ENCODE peak calls at places on chromosomes 3 and 15, in five cellular contexts. O, X, J, Y and E are unnamed samples.

GRCh38 chr3:142028174-142028833 is 121.0 kb downstream of the TFDP2 start:
- DNase-seq in O (peak), X (peak), J (no peak), Y (no peak), E (peak)

GRCh38 chr3:38707730-38708129 is 58.2 kb upstream of the SCN5A start:
- DNase-seq in O (no peak), X (peak), J (no peak), Y (no peak), E (no peak)

GRCh38 chr3:44902628-44903027 is 28.2 kb downstream of the TGM4 start:
- DNase-seq in O (no peak), X (no peak), J (no peak), Y (no peak), E (peak)

GRCh38 chr15:27059610-27060202 is 88.7 kb downstream of the GABRG3 start:
- DNase-seq in O (peak), X (peak), J (no peak), Y (no peak), E (peak)

GRCh38 chr15:31563421-31563820 is 236.8 kb downstream of the KLF13 start:
- DNase-seq in O (no peak), X (no peak), J (no peak), Y (no peak), E (no peak)

GRCh38 chr15:83734487-83734886 is 80.6 kb downstream of the ADAMTSL3 start:
- DNase-seq in O (no peak), X (peak), J (no peak), Y (no peak), E (no peak)

GRCh38 chr15:67783303-67783702 is 42.0 kb upstream of the SKOR1 start:
- DNase-seq in O (no peak), X (no peak), J (no peak), Y (no peak), E (no peak)

GRCh38 chr3:50607271-50608091 is 4.1 kb downstream of the CISH start:
- DNase-seq in O (no peak), X (no peak), J (peak), Y (no peak), E (no peak)

GRCh38 chr15:69585937-69586336 is 133.3 kb downstream of the RPLP1 start:
- DNase-seq in O (no peak), X (no peak), J (no peak), Y (no peak), E (no peak)

GRCh38 chr3:50627407-50628051 is 10.6 kb downstream of the MAPKAPK3 start:
- DNase-seq in O (peak), X (peak), J (peak), Y (peak), E (peak)

DNA sequence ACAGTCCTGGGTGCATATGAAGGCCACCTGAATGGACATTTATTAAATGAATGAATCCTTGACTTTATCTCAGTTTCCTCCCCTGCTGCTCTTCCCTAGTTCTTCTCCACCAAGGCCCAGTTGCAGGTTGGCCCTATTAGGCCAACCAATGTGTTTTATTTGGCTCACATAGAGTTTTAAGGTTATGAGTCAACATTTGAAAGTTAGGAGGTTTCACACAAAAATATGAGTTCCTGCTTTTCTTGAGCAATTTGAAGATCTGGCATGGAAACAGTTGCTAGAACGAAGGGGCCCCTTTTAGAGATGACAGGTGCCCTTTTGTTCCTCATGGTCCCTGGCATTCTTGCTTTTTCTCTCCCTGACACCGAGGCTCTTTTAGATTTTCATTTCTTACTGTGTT is 83.0 kb upstream of the PDZRN3 start:
- DNase-seq in O (no peak), X (peak), J (no peak), Y (no peak), E (peak)
- H3K4me3 ChIP-seq in O (no peak), X (no peak), J (no peak), Y (no peak), E (no peak)

GRCh38 chr3:138861755-138862333 is 27.1 kb upstream of the PIK3CB start:
- DNase-seq in O (no peak), X (peak), J (no peak), Y (no peak), E (peak)

GRCh38 chr3:138867996-138868395 is 33.3 kb upstream of the PIK3CB start:
- DNase-seq in O (no peak), X (no peak), J (no peak), Y (no peak), E (no peak)

GRCh38 chr3:138863776-138864113 is 29.0 kb upstream of the PIK3CB start:
- DNase-seq in O (no peak), X (no peak), J (no peak), Y (no peak), E (no peak)

GRCh38 chr3:138862924-138863775 is 28.4 kb upstream of the PIK3CB start:
- DNase-seq in O (no peak), X (peak), J (no peak), Y (no peak), E (peak)

GRCh38 chr3:138862531-138862923 is 27.8 kb upstream of the PIK3CB start:
- DNase-seq in O (no peak), X (peak), J (no peak), Y (no peak), E (no peak)
- H3K4me3 ChIP-seq in O (no peak), X (no peak), J (peak), Y (no peak), E (no peak)

DNA sequence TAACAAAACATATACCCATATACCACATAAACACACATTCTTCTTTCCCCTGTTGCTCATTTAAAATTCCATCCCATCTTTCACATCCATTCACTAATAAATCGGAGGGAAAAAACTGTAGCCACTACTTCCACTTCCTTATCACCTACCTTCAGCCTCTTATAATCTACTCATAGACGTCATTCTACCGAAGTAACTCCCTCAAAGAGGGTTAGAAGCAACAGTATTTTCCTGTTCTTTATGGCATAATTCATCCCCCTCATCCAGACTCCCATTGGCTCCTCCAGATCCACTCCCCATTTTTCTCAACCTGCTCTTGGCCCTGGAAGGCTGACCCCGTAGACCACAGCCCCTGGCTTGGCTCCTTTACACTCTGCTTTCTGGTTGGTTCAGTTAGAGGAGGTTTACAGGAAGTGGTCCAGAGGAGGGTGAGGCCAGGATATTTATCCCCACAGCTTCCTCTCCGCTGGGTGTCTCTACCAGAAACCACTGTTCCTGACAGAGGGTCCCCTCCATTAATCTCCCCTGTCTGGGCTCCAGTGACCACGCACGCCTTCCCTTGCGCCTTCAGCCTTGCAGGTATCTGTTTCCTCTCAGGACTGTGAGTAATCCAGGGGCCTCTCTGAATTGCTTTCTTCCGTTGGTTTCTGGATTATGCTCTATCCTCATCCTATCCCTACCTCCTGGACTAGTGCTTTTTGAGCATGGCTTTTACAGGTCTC is 46.2 kb downstream of the FMN1 start:
- DNase-seq in O (no peak), X (no peak), J (no peak), Y (no peak), E (no peak)
- H3K4me3 ChIP-seq in O (peak), X (no peak), J (no peak), Y (no peak), E (no peak)

DNA sequence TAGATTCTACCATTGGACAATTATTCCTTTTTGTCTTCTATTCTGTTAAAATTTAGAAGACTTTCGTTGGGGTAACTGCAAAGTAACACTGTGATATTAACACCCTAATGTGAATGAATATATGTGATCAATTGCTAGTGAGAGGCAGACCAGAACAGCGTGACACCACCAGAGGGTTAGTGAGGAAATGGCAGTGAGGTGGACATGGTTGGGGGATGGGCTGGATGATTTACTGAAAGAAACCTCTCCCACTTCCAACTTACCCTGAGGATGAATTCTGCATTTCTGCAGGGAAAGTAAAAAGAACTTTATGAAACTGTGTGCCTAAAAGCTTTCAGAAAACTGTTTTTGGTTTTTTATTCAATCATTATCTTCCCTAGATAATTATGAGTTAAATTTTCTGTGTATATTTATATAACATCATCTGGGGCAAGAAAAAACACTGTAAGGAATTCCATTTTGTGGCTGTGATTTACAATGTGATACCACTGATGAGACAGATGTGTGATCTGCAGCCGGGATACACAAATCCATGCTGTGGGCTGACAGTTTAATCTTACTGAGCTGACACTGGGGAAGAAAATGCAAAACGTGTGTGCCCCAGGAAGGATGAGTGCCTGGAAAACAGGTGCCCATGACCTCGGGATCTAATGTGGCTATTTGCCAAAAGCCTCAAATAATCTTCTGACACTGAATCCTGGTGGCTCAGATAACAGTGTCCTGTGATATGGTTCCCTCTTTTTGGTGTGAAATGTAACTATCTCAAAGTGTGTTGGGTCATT is 10.3 kb downstream of the MYRIP start:
- DNase-seq in O (peak), X (no peak), J (no peak), Y (no peak), E (no peak)
- H3K4me3 ChIP-seq in O (no peak), X (no peak), J (no peak), Y (no peak), E (no peak)

DNA sequence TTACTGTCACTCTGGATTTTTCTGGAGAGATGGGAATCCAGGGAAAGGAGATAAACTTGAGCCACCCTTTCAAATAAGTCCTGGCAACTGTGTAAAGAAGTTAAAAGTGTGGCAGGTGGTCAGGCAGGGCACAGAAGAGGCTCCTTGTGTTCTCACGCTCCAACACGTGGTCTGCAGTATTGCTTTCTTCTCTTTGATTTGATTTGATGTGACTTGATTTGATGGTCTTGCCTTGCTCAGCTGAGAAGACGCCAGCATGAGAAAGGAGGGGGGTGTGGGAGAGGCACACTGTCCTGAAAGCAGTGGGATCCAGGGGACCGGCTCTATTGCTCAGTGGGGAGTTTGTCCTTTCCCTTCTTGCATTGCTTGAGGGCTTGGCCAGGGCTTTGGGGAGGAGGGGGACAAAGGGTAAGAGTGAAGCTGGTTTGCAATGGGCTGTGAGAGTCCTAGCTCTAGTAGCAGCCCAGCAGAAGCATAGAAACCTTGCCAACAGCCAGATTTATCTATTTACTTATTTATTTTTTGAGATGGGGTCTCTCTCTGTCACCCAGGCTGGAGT is 25.7 kb upstream of the NEO1 start:
- DNase-seq in O (no peak), X (no peak), J (no peak), Y (no peak), E (no peak)
- H3K4me3 ChIP-seq in O (no peak), X (no peak), J (no peak), Y (no peak), E (no peak)

GRCh38 chr3:55484741-55485207 is 2.3 kb downstream of the WNT5A start:
- DNase-seq in O (no peak), X (peak), J (no peak), Y (no peak), E (no peak)

GRCh38 chr3:55482496-55483195 is 4.5 kb downstream of the WNT5A start:
- DNase-seq in O (no peak), X (peak), J (peak), Y (no peak), E (no peak)

GRCh38 chr3:55485208-55485791 is 1.8 kb downstream of the WNT5A start:
- DNase-seq in O (peak), X (peak), J (peak), Y (peak), E (peak)

GRCh38 chr3:55483196-55484095 is 3.7 kb downstream of the WNT5A start:
- DNase-seq in O (no peak), X (no peak), J (peak), Y (no peak), E (no peak)

GRCh38 chr3:55484191-55484644 is 2.9 kb downstream of the WNT5A start:
- DNase-seq in O (no peak), X (no peak), J (peak), Y (no peak), E (no peak)
- H3K4me3 ChIP-seq in O (peak), X (peak), J (no peak), Y (no peak), E (peak)

GRCh38 chr3:128994581-128995161 is 795 bp upstream of the CFAP92 start:
- DNase-seq in O (no peak), X (no peak), J (no peak), Y (no peak), E (no peak)
- H3K4me3 ChIP-seq in O (peak), X (no peak), J (peak), Y (no peak), E (no peak)

GRCh38 chr3:119156868-119157267 is 10.9 kb downstream of the TEX55 start:
- DNase-seq in O (no peak), X (no peak), J (no peak), Y (no peak), E (no peak)
- H3K4me3 ChIP-seq in O (no peak), X (no peak), J (no peak), Y (no peak), E (no peak)

GRCh38 chr3:15345608-15346137 is 13.3 kb upstream of the SH3BP5 start:
- DNase-seq in O (no peak), X (peak), J (no peak), Y (no peak), E (no peak)
- H3K4me3 ChIP-seq in O (no peak), X (no peak), J (no peak), Y (no peak), E (no peak)

GRCh38 chr3:116734243-116734642 is 24.7 kb downstream of the TUSC7 start:
- DNase-seq in O (no peak), X (no peak), J (no peak), Y (no peak), E (no peak)
- H3K4me3 ChIP-seq in O (no peak), X (no peak), J (no peak), Y (no peak), E (no peak)